ENCODE peak calls at places on chromosomes 5 and 9, in six cellular contexts. Q is sigmoid colon, W is transverse colon, K is HepG2, A is stomach, Z is GM12878. Y is an unnamed sample.

GRCh38 chr9:85186218-85186585 is 516.7 kb downstream of the NTRK2 start:
- DNase-seq in A (no peak), W (no peak), K (no peak), Z (no peak), Q (no peak), Y (no peak)

GRCh38 chr5:72908666-72909065 is 47.2 kb upstream of the FCHO2 start:
- DNase-seq in W (no peak), Z (no peak), A (no peak), Q (no peak), K (no peak), Y (no peak)

GRCh38 chr9:94280409-94280989 is 21.4 kb downstream of the ZNF169 start:
- DNase-seq in W (no peak), A (no peak), K (no peak), Q (no peak), Z (no peak), Y (no peak)

GRCh38 chr5:127898551-127899213 is 184.9 kb upstream of the SLC12A2 start:
- DNase-seq in Z (no peak), A (no peak), Q (no peak), K (no peak), W (no peak), Y (no peak)

GRCh38 chr9:133858771-133859170 is 120.6 kb upstream of the SARDH start:
- DNase-seq in A (no peak), W (no peak), K (no peak), Q (no peak), Z (no peak), Y (no peak)

GRCh38 chr9:91182429-91182828 is 179.3 kb downstream of the AUH start:
- DNase-seq in W (no peak), Z (no peak), Q (no peak), K (peak), A (peak), Y (peak)

GRCh38 chr5:115979628-115980041 is 17.4 kb downstream of the LVRN start:
- DNase-seq in K (no peak), Q (no peak), W (no peak), Z (no peak), A (no peak), Y (no peak)

GRCh38 chr9:27344776-27345175 is 47.8 kb upstream of the EQTN start:
- DNase-seq in W (no peak), A (no peak), K (no peak), Q (no peak), Z (no peak), Y (no peak)

GRCh38 chr9:95497772-95498171 is 19.0 kb downstream of the PTCH1 start:
- DNase-seq in A (no peak), K (no peak), W (no peak), Z (no peak), Q (no peak), Y (no peak)

GRCh38 chr9:68740561-68740960 is 35.5 kb downstream of the PIP5K1B start:
- DNase-seq in K (peak), W (peak), Q (no peak), Z (no peak), A (peak), Y (no peak)

DNA sequence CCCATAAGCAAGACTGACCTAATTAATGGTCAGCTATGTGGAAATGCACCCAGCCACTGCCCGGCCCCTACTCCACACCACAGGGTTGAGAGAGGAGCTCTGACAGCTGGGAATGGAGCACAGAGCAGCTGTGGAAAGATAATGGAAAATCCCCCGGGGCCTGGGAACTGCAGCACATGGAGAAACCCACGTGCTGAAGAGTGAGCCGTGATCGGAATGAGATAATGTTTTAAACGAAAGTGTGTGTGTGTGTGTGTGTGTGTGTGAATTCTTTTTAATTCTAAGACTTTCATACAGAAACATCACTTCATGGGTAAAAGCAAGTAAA is 13.1 kb upstream of the SLC12A7 start:
- DNase-seq in A (no peak), W (no peak), Z (no peak), Q (peak), K (no peak), Y (no peak)
- TF ChIP-seq POLR2AphosphoS5 in A (no peak), W (no peak), Z (no peak), Q (peak), K (no peak), Y (no peak)

DNA sequence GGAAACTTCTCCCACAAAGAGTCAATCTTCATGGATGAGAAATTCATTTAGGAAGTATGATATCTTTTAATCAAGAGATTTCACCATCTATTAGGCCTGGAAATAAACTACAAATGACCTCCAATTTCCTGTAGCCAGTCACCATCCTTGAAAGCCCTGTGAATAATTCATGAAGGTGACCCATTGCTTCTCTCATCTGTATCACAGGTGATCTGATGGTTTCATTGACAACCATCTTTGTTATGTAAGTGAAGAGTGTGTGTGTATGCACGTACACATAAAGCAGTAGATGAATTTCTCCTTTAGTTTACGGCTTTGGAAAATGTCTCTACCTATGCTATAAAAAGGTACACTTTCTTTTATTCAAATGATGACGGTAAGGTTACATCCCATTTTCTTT is 644.1 kb upstream of the KLF4 start:
- DNase-seq in A (no peak), Q (no peak), K (no peak), W (no peak), Z (no peak), Y (no peak)
- TF ChIP-seq POLR2AphosphoS5 in A (no peak), Q (no peak), K (no peak), W (no peak), Z (no peak), Y (no peak)

DNA sequence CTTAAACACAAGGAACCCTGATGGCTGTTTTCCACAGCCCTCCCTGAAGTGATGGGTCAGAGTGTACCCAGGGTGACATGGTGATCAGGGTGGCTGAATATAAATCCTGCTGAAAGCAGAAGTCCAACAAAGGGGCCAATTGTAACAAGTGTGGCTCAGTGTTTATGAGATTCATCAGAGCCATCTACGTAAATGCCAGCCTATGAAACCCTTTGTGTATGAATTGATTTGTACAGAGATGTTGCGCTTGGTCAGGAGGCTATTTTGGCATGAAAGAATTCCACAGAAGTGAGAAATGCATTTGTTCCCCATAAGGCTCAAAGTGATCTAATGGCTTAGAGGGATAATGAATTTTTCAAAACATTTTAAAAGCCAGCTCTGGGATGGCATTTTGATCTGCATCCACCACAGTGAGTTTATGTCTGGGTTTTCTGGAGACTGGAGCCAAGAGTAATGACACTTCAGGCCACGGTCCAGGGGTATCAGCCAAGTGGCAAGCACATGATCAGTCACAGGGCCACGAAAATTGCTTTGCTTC is 12.4 kb downstream of the PRUNE2 start:
- DNase-seq in A (no peak), Z (no peak), W (no peak), Q (peak), K (no peak), Y (no peak)
- TF ChIP-seq POLR2AphosphoS5 in A (peak), Z (no peak), W (peak), Q (peak), K (no peak), Y (no peak)

GRCh38 chr5:132419517-132420468 is 50.3 kb downstream of the SLC22A5 start:
- DNase-seq in Z (no peak), Q (peak), A (peak), W (peak), K (peak), Y (peak)
- TF ChIP-seq POLR2AphosphoS5 in Z (no peak), Q (peak), A (no peak), W (no peak), K (no peak), Y (no peak)

DNA sequence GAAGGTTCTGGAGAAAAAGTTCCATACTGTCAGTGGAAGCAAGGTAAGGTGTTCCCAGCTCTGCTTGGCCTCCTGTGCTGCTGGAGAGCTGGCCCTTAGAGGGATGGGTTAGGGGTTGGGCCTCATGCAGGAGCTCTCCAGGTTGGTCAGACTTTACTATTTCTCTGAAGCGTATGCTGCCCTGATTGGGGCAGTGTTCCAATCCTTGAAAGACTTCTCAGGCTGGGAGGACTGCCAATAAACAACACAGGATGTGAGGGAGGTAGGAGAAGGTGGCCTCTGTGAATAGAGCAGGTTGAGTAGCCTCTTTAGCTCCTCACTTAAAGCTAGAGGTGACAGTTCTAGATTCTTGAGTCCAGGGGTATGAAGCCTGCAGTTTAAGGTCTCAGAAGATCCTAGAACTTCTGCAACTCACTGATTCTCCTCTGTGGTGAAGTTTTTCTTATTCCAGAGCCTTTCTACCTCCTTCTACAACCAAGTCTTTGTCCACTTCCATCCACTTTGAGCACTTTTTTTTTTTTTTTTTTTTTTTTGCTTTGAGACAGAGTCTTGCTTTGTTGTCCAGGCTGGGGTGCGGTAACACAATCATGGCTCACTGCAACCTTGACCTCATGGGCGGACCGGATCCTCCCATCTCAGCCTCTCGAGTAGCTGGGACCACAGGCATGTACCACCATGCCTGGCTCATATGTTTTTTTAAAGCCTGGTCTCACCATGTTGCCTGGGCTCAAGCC is 3.0 kb downstream of the HNRNPAB start:
- DNase-seq in Z (no peak), K (peak), Q (peak), W (peak), A (peak), Y (no peak)
- TF ChIP-seq POLR2AphosphoS5 in Z (peak), K (no peak), Q (no peak), W (peak), A (no peak), Y (no peak)

GRCh38 chr5:83877911-83878706 is 157.5 kb upstream of the HAPLN1 start:
- DNase-seq in Q (no peak), K (no peak), W (no peak), Z (no peak), A (no peak), Y (no peak)
- TF ChIP-seq POLR2AphosphoS5 in Q (no peak), K (no peak), W (no peak), Z (no peak), A (no peak), Y (no peak)

DNA sequence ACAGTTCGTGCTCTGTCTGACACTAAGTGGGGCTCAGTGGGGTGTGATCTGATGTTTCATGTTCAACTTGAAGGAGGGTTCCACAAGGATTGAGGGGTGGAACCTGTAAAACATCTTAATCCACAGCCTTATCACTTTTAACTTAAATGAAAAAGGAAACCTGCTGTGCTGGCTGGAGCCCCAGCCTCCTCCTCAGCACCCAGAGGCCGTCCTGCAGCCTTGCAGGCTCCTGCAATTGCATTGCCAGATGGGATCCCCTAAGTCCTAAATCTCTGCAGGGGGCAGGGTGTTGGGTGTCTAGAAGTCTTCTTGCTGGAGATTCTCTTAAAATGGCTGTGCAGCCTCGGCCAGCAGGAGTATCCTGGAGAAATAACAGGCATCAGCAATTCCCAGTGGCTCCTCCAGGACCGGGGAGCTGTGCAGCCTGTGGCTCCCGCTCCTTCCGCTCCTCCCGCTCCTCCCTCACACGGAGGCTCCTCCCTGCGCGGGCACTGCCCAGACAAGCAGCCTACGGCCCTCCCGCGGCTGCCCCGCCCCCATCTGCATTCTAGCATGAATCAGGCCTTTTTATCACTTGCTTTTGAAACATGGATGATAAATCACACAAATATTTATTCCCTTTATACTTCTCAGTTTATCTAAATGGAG is 131.0 kb downstream of the ADAMTS16 start:
- DNase-seq in W (peak), A (peak), Q (peak), K (peak), Z (no peak), Y (peak)
- TF ChIP-seq POLR2AphosphoS5 in W (no peak), A (no peak), Q (no peak), K (no peak), Z (no peak), Y (no peak)

DNA sequence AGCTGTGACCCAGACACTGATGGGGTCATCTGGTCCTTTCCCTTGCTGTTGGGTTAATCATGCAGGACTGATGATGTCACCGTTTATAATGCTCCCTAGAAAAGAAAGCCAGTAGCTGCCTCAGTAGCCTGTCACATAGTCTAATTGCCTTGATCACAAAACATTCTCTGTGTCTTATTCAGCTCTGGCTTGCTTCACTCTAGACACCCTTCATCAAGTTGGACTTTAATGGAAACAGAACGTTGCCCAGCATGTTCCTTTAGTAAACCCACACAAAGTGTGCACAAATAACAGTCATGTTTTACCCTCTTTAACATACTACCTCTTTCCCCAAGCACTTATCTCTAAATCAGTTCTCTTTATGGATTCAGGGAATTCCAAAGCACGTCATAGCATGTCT is 170.9 kb downstream of the SGCD start:
- DNase-seq in Z (no peak), Q (no peak), A (no peak), K (no peak), W (no peak), Y (no peak)
- TF ChIP-seq POLR2AphosphoS5 in Z (no peak), Q (peak), A (no peak), K (no peak), W (no peak), Y (no peak)

DNA sequence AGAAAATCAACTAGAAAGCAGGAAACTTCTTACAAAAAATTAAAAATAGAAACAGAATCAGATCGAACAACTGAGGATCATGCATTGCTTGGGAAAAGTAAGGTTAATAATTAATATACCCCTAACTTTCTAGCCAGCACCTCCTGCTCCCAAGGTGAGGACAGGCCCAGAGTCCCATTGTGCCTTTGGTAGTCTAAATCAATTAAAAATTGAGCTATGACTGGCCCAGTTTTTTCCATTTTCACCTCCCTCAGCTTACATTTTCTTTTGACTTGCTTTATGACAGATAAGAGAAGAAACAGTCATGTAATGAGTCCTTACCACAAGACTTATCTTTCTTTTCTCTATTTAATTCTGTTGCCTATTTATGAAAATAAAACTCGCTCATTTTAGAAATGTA is 182.2 kb downstream of the RAB3C start:
- DNase-seq in Q (no peak), Z (no peak), A (no peak), K (no peak), W (no peak), Y (no peak)
- TF ChIP-seq POLR2AphosphoS5 in Q (no peak), Z (no peak), A (no peak), K (no peak), W (no peak), Y (no peak)

Y was measured in GM23338.